ENCODE peak calls at places on chromosomes 11 and 22, in nine cellular contexts. P is PC-3, H is GM23338, V is GM23248, Q is neural progenitor cell, K is HCT116, D is OCI-LY7, W is SK-N-SH, A is MM.1S. G is an unnamed sample.

GRCh38 chr11:15157181-15157580 is 42.5 kb downstream of the INSC start:
- DNase-seq in P (peak), H (no peak), V (peak), Q (no peak), K (no peak), D (no peak), W (no peak), A (no peak), G (no peak)

GRCh38 chr22:38774496-38775166 is 18.8 kb upstream of the SUN2 start:
- DNase-seq in P (no peak), H (no peak), V (no peak), Q (no peak), K (no peak), D (no peak), W (no peak), A (no peak), G (no peak)

GRCh38 chr11:72607101-72607468 is 67.1 kb downstream of the PDE2A start:
- DNase-seq in P (no peak), H (no peak), V (no peak), Q (no peak), K (no peak), D (no peak), W (no peak), A (no peak), G (no peak)

GRCh38 chr11:97965849-97966646 is 1054.7 kb upstream of the CNTN5 start:
- DNase-seq in P (peak), H (no peak), V (peak), Q (no peak), K (no peak), D (no peak), W (no peak), A (no peak), G (no peak)

GRCh38 chr11:46389450-46390330 is 1.9 kb downstream of the CHRM4 start:
- DNase-seq in P (peak), H (peak), V (peak), Q (peak), K (peak), D (peak), W (peak), A (peak), G (peak)

GRCh38 chr11:12994476-12994875 is 14.6 kb upstream of the RASSF10 start:
- DNase-seq in P (no peak), H (no peak), V (no peak), Q (no peak), K (no peak), D (no peak), W (no peak), A (no peak), G (no peak)

GRCh38 chr11:5604896-5605295 is 8.5 kb downstream of the TRIM6 start:
- DNase-seq in P (no peak), H (no peak), V (no peak), Q (no peak), K (no peak), D (no peak), W (no peak), A (no peak), G (no peak)

GRCh38 chr11:21541226-21541625 is 651.7 kb upstream of the ANO5 start:
- DNase-seq in P (no peak), H (no peak), V (no peak), Q (no peak), K (no peak), D (no peak), W (no peak), A (no peak), G (no peak)

GRCh38 chr11:79312591-79313267 is 128.1 kb downstream of the TENM4 start:
- DNase-seq in P (no peak), H (no peak), V (no peak), Q (no peak), K (no peak), D (no peak), W (no peak), A (no peak), G (no peak)

GRCh38 chr11:126722006-126722736 is 278.4 kb downstream of the KIRREL3 start:
- DNase-seq in P (no peak), H (no peak), V (peak), Q (no peak), K (no peak), D (no peak), W (no peak), A (no peak), G (no peak)

GRCh38 chr22:24443668-24444067 is 16.3 kb downstream of the ADORA2A start:
- DNase-seq in P (no peak), H (no peak), V (no peak), Q (no peak), K (no peak), D (no peak), W (no peak), A (no peak), G (no peak)

GRCh38 chr22:24446291-24446611 is 18.9 kb downstream of the ADORA2A start:
- DNase-seq in P (no peak), H (no peak), V (no peak), Q (no peak), K (no peak), D (no peak), W (no peak), A (no peak), G (no peak)

GRCh38 chr22:24444251-24444650 is 16.9 kb downstream of the ADORA2A start:
- DNase-seq in P (no peak), H (no peak), V (no peak), Q (no peak), K (no peak), D (no peak), W (no peak), A (no peak), G (no peak)

GRCh38 chr22:24444729-24445466 is 17.5 kb downstream of the ADORA2A start:
- DNase-seq in P (no peak), H (no peak), V (no peak), Q (no peak), K (no peak), D (no peak), W (peak), A (no peak), G (no peak)

DNA sequence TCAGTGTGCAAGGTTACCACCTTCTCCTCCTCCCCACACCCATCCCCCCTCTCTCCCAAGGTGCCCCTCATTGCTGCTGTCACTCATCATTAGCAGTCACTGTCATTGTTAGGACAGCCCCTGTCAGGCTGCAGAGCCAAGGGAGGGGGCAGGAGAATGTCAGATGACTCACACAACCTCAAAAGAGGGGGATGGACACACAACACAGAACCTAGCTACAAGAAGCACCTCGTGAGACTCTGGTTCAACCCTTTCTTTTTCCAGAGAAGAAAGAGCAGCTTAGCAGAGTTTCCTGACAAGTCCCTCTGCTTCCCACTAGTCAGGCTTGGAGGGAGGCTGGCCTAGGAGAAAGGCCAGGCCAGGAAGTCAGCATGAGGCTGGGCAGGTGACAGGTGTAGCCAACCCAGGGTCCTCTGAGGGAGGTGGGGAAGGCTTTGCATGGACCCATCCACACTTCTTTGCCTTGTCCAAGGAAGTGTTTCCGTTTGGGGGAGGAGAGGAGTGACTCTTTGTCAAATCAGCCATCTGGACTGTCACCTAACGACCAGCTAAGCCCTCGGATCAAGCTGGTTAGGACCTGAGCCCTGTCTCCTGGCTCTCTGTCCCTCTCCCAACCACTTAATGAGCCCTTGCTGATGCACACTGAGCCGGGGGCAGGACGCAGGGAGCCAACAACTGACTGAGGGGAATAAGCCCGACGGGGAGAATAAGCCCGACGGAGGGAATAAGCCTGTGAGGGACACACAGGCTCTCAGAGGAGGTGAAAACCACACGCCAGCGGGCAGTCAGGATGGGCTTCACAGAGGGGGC is 18.3 kb downstream of the ADORA2A start:
- DNase-seq in P (no peak), H (no peak), V (no peak), Q (peak), K (no peak), D (no peak), W (peak), A (no peak), G (no peak)
- TF ChIP-seq EZH2phosphoT487 in P (no peak), H (no peak), V (no peak), Q (no peak), K (no peak), D (no peak), W (no peak), A (no peak), G (no peak)

DNA sequence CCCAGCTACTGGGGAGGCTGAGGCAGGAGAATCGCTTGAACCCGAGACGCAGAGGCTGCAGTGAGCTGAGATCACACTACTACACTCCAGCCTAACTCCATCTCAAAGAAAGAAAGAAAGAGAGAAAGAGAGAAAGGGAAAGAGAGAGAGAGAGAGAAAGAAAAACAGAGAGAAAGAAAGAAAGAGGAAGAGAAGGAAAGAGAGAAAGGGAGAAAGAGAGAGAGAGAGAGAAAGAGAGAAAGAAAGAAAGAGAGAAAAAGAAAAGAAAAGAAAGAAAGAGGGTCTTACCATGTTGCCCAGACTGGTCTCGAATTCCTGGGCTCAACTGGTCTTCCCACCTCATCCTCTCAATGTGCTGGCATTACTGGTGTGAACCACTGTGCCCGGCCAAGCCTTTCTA is 22.3 kb downstream of the FBLN1 start:
- DNase-seq in P (no peak), H (no peak), V (no peak), Q (no peak), K (no peak), D (no peak), W (no peak), A (no peak), G (no peak)
- H3K27ac ChIP-seq in P (no peak), H (peak), V (no peak), Q (no peak), K (no peak), D (no peak), W (no peak), A (no peak), G (no peak)

DNA sequence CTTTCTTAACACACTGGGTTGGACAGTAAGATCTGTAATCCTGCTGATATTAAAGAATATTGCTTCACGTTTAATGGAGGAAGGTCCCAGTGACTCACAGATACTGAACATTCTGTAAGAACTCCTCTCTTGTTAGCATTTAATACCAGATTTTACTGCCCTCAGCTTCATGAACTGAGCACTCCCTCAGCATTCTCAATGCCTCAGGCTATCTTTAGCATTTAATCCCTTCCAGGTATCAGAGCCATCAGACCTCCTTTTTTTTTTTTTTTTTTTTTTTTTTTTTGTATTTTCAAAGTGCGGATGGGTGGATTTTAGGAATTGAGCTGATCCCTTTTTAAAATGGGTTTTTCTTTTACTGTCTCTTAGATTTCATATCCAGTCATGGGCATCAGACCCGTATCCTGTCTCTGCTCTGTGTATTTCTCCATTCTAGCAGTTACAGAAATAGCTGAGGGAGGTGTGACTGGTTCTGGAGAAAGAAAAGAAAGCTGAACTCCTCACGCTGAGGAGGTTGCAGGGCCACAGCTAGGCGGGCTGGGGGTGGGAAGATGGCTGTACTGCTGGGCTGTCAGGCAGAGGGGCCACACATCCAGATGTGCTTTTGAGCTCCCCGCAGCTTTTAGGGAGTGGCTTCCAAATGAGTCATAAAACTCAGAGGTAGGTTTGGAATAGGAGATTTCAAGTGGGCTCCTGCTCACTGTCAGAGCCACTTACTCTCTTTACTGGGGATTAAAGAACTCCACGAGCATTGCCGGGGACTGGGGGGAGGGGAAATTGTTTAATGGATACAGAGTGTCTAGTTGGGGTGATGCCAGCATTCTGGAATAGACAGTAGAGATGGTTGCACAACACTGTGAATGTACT is 97.0 kb downstream of the SYT9 start:
- DNase-seq in P (peak), H (peak), V (peak), Q (peak), K (no peak), D (no peak), W (peak), A (no peak), G (peak)
- TF ChIP-seq EZH2phosphoT487 in P (no peak), H (no peak), V (no peak), Q (no peak), K (no peak), D (no peak), W (no peak), A (no peak), G (no peak)

GRCh38 chr11:405976-406795 is 8.6 kb downstream of the SIGIRR start:
- DNase-seq in P (no peak), H (no peak), V (no peak), Q (no peak), K (no peak), D (no peak), W (no peak), A (no peak), G (no peak)

GRCh38 chr11:409008-409599 is 5.7 kb downstream of the SIGIRR start:
- DNase-seq in P (no peak), H (no peak), V (no peak), Q (no peak), K (no peak), D (no peak), W (no peak), A (no peak), G (no peak)

GRCh38 chr11:408154-409007 is 6.4 kb downstream of the SIGIRR start:
- DNase-seq in P (no peak), H (no peak), V (no peak), Q (no peak), K (no peak), D (no peak), W (no peak), A (no peak), G (no peak)

GRCh38 chr11:406796-407650 is 7.8 kb downstream of the SIGIRR start:
- DNase-seq in P (peak), H (peak), V (peak), Q (peak), K (peak), D (peak), W (peak), A (peak), G (peak)

DNA sequence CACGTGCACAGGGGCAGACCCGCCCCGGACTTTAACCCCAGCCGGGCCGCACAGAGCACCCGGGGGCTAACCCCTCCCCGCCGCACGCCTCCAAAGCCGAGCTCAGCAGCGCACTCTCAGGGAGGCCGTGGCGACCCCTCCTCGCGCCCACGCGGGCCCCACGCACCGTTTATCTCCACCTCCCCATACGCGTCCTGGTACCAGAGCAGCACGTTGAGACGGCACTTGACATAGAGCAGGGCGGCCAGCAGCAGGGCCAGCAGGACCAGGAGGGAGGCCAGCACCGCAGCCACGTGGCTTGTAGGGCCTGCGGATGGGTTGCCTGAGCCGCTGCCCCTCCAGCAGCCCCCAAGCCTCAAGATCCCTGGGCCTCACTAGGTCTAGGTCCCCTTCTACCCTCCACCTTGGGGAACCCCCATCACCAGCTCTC is 7.1 kb downstream of the SIGIRR start:
- DNase-seq in P (no peak), H (no peak), V (no peak), Q (no peak), K (no peak), D (no peak), W (no peak), A (no peak), G (no peak)
- H3K27ac ChIP-seq in P (no peak), H (no peak), V (no peak), Q (no peak), K (peak), D (no peak), W (no peak), A (no peak), G (no peak)

DNA sequence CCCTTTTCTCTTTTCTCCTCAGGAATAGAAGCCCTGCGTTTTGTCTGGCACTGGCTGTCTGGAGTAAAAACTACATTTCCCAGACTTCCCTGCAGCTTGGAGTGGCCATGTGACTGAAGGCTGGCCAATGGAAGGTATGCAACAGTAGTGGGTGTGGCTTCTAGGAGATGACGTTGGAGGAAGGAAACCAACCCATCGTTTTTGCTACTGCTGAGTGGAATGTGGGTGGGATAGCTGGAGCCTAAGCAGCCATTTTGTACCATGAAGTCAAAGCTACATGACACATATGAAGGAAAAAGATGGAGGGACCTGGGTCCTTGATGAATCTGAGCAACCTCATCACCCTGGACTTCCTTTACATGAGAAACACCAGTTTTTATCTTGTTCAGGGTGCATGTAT is 19.6 kb downstream of the FGF3 start:
- DNase-seq in P (peak), H (peak), V (peak), Q (peak), K (peak), D (peak), W (peak), A (no peak), G (no peak)
- TF ChIP-seq EZH2phosphoT487 in P (no peak), H (no peak), V (no peak), Q (no peak), K (no peak), D (no peak), W (no peak), A (no peak), G (no peak)

GRCh38 chr22:35987487-35987886 is 41.1 kb downstream of the RBFOX2 start:
- DNase-seq in P (no peak), H (no peak), V (peak), Q (no peak), K (no peak), D (no peak), W (peak), A (no peak), G (peak)
- H3K27ac ChIP-seq in P (no peak), H (no peak), V (peak), Q (no peak), K (no peak), D (no peak), W (peak), A (no peak), G (peak)